ENCODE peak calls at places on chromosomes 6 and 20, in nine cellular contexts. One of them, this sample, is unnamed.
A peak's percentile ranks its signal among the peaks of the same experiment; 100 is the strongest.

GRCh38 chr6:1377526-1378223 is 11.7 kb upstream of the FOXF2 start:
- DNase-seq in iPS-NIHi11: no peak
- DNase-seq in cerebellar cortex: no peak
- DNase-seq in progenitor cell of endocrine pancreas: no peak
- DNase-seq in IMR-90: no peak
- DNase-seq in AG20443: no peak
- DNase-seq in foreskin melanocyte: no peak
- DNase-seq in GM12865: no peak
- DNase-seq in stimulated activated CD4-positive, alpha-beta T cell treated with anti-CD3 and anti-CD28 coated beads, Interleukin-1b, Interleukin-23, amount 100 ng/mL, for 24 hours: no peak
- DNase-seq in this sample: no peak

GRCh38 chr20:50295762-50296449 is 105.3 kb downstream of the CEBPB start:
- DNase-seq in iPS-NIHi11: no peak
- DNase-seq in cerebellar cortex: no peak
- DNase-seq in progenitor cell of endocrine pancreas: no peak
- DNase-seq in IMR-90: no peak
- DNase-seq in AG20443: no peak
- DNase-seq in foreskin melanocyte: no peak
- DNase-seq in GM12865: no peak
- DNase-seq in stimulated activated CD4-positive, alpha-beta T cell treated with anti-CD3 and anti-CD28 coated beads, Interleukin-1b, Interleukin-23, amount 100 ng/mL, for 24 hours: no peak
- DNase-seq in this sample: no peak

GRCh38 chr20:32742322-32743236 is 688 bp downstream of the COMMD7 start:
- DNase-seq in iPS-NIHi11: no peak
- DNase-seq in cerebellar cortex: peak; percentile 30
- DNase-seq in progenitor cell of endocrine pancreas: no peak
- DNase-seq in IMR-90: no peak
- DNase-seq in AG20443: no peak
- DNase-seq in foreskin melanocyte: no peak
- DNase-seq in GM12865: no peak
- DNase-seq in stimulated activated CD4-positive, alpha-beta T cell treated with anti-CD3 and anti-CD28 coated beads, Interleukin-1b, Interleukin-23, amount 100 ng/mL, for 24 hours: no peak
- DNase-seq in this sample: no peak

GRCh38 chr6:35086282-35086632 is 54.9 kb downstream of the TCP11 start:
- DNase-seq in iPS-NIHi11: no peak
- DNase-seq in cerebellar cortex: no peak
- DNase-seq in progenitor cell of endocrine pancreas: no peak
- DNase-seq in IMR-90: no peak
- DNase-seq in AG20443: no peak
- DNase-seq in foreskin melanocyte: no peak
- DNase-seq in GM12865: no peak
- DNase-seq in stimulated activated CD4-positive, alpha-beta T cell treated with anti-CD3 and anti-CD28 coated beads, Interleukin-1b, Interleukin-23, amount 100 ng/mL, for 24 hours: no peak
- DNase-seq in this sample: no peak

GRCh38 chr6:156599367-156599766 is 177.8 kb upstream of the ARID1B start:
- DNase-seq in iPS-NIHi11: no peak
- DNase-seq in cerebellar cortex: no peak
- DNase-seq in progenitor cell of endocrine pancreas: no peak
- DNase-seq in IMR-90: no peak
- DNase-seq in AG20443: no peak
- DNase-seq in foreskin melanocyte: no peak
- DNase-seq in GM12865: no peak
- DNase-seq in stimulated activated CD4-positive, alpha-beta T cell treated with anti-CD3 and anti-CD28 coated beads, Interleukin-1b, Interleukin-23, amount 100 ng/mL, for 24 hours: no peak
- DNase-seq in this sample: no peak

GRCh38 chr6:17102258-17102870 is 514 bp downstream of the STMND1 start:
- DNase-seq in iPS-NIHi11: no peak
- DNase-seq in cerebellar cortex: no peak
- DNase-seq in progenitor cell of endocrine pancreas: no peak
- DNase-seq in IMR-90: no peak
- DNase-seq in AG20443: no peak
- DNase-seq in foreskin melanocyte: no peak
- DNase-seq in GM12865: no peak
- DNase-seq in stimulated activated CD4-positive, alpha-beta T cell treated with anti-CD3 and anti-CD28 coated beads, Interleukin-1b, Interleukin-23, amount 100 ng/mL, for 24 hours: no peak
- DNase-seq in this sample: no peak

GRCh38 chr6:27797960-27798359 is 114.2 kb downstream of the OR2B2 start:
- DNase-seq in iPS-NIHi11: no peak
- DNase-seq in cerebellar cortex: no peak
- DNase-seq in progenitor cell of endocrine pancreas: no peak
- DNase-seq in IMR-90: no peak
- DNase-seq in AG20443: no peak
- DNase-seq in foreskin melanocyte: no peak
- DNase-seq in GM12865: no peak
- DNase-seq in stimulated activated CD4-positive, alpha-beta T cell treated with anti-CD3 and anti-CD28 coated beads, Interleukin-1b, Interleukin-23, amount 100 ng/mL, for 24 hours: no peak
- DNase-seq in this sample: no peak

GRCh38 chr6:12546659-12546987 is 169.9 kb upstream of the PHACTR1 start:
- DNase-seq in iPS-NIHi11: no peak
- DNase-seq in cerebellar cortex: no peak
- DNase-seq in progenitor cell of endocrine pancreas: no peak
- DNase-seq in IMR-90: no peak
- DNase-seq in AG20443: no peak
- DNase-seq in foreskin melanocyte: no peak
- DNase-seq in GM12865: no peak
- DNase-seq in stimulated activated CD4-positive, alpha-beta T cell treated with anti-CD3 and anti-CD28 coated beads, Interleukin-1b, Interleukin-23, amount 100 ng/mL, for 24 hours: no peak
- DNase-seq in this sample: no peak

GRCh38 chr20:40563296-40563950 is 125.6 kb downstream of the MAFB start:
- DNase-seq in iPS-NIHi11: peak; percentile 28
- DNase-seq in cerebellar cortex: no peak
- DNase-seq in progenitor cell of endocrine pancreas: no peak
- DNase-seq in IMR-90: no peak
- DNase-seq in AG20443: peak; percentile 42
- DNase-seq in foreskin melanocyte: peak; percentile 41
- DNase-seq in GM12865: no peak
- DNase-seq in stimulated activated CD4-positive, alpha-beta T cell treated with anti-CD3 and anti-CD28 coated beads, Interleukin-1b, Interleukin-23, amount 100 ng/mL, for 24 hours: no peak
- DNase-seq in this sample: peak; percentile 66

GRCh38 chr6:159654483-159655098 is 38.5 kb downstream of the SOD2 start:
- DNase-seq in iPS-NIHi11: peak; percentile 33
- DNase-seq in cerebellar cortex: peak; percentile 71
- DNase-seq in progenitor cell of endocrine pancreas: no peak
- DNase-seq in IMR-90: peak; percentile 67
- DNase-seq in AG20443: peak; percentile 38
- DNase-seq in foreskin melanocyte: peak; percentile 40
- DNase-seq in GM12865: peak; percentile 59
- DNase-seq in stimulated activated CD4-positive, alpha-beta T cell treated with anti-CD3 and anti-CD28 coated beads, Interleukin-1b, Interleukin-23, amount 100 ng/mL, for 24 hours: no peak
- DNase-seq in this sample: peak; percentile 34

GRCh38 chr6:1481326-1481725 is 92.0 kb downstream of the FOXF2 start:
- DNase-seq in iPS-NIHi11: no peak
- DNase-seq in cerebellar cortex: no peak
- DNase-seq in progenitor cell of endocrine pancreas: no peak
- DNase-seq in IMR-90: peak; percentile 84
- DNase-seq in AG20443: peak; percentile 90
- DNase-seq in foreskin melanocyte: peak; percentile 95
- DNase-seq in GM12865: no peak
- DNase-seq in stimulated activated CD4-positive, alpha-beta T cell treated with anti-CD3 and anti-CD28 coated beads, Interleukin-1b, Interleukin-23, amount 100 ng/mL, for 24 hours: no peak
- DNase-seq in this sample: peak; percentile 79

GRCh38 chr6:20696676-20697075 is 162.4 kb downstream of the CDKAL1 start:
- DNase-seq in iPS-NIHi11: no peak
- DNase-seq in cerebellar cortex: no peak
- DNase-seq in progenitor cell of endocrine pancreas: no peak
- DNase-seq in IMR-90: peak; percentile 91
- DNase-seq in AG20443: peak; percentile 52
- DNase-seq in foreskin melanocyte: no peak
- DNase-seq in GM12865: no peak
- DNase-seq in stimulated activated CD4-positive, alpha-beta T cell treated with anti-CD3 and anti-CD28 coated beads, Interleukin-1b, Interleukin-23, amount 100 ng/mL, for 24 hours: no peak
- DNase-seq in this sample: peak; percentile 48

GRCh38 chr6:170226647-170227046 is 64.2 kb downstream of the DLL1 start:
- DNase-seq in iPS-NIHi11: no peak
- DNase-seq in cerebellar cortex: no peak
- DNase-seq in progenitor cell of endocrine pancreas: no peak
- DNase-seq in IMR-90: no peak
- DNase-seq in AG20443: no peak
- DNase-seq in foreskin melanocyte: no peak
- DNase-seq in GM12865: no peak
- DNase-seq in stimulated activated CD4-positive, alpha-beta T cell treated with anti-CD3 and anti-CD28 coated beads, Interleukin-1b, Interleukin-23, amount 100 ng/mL, for 24 hours: no peak
- DNase-seq in this sample: no peak

GRCh38 chr6:167211870-167212715 is 54.3 kb upstream of the GPR31 start:
- DNase-seq in iPS-NIHi11: no peak
- DNase-seq in cerebellar cortex: no peak
- DNase-seq in progenitor cell of endocrine pancreas: no peak
- DNase-seq in IMR-90: no peak
- DNase-seq in AG20443: no peak
- DNase-seq in foreskin melanocyte: no peak
- DNase-seq in GM12865: no peak
- DNase-seq in stimulated activated CD4-positive, alpha-beta T cell treated with anti-CD3 and anti-CD28 coated beads, Interleukin-1b, Interleukin-23, amount 100 ng/mL, for 24 hours: no peak
- DNase-seq in this sample: no peak

GRCh38 chr6:135382182-135382628 is 115.3 kb downstream of the AHI1 start:
- DNase-seq in iPS-NIHi11: no peak
- DNase-seq in cerebellar cortex: no peak
- DNase-seq in progenitor cell of endocrine pancreas: no peak
- DNase-seq in IMR-90: no peak
- DNase-seq in AG20443: no peak
- DNase-seq in foreskin melanocyte: no peak
- DNase-seq in GM12865: peak; percentile 57
- DNase-seq in stimulated activated CD4-positive, alpha-beta T cell treated with anti-CD3 and anti-CD28 coated beads, Interleukin-1b, Interleukin-23, amount 100 ng/mL, for 24 hours: no peak
- DNase-seq in this sample: peak; percentile 11

GRCh38 chr6:136014454-136015421 is 163.2 kb downstream of the PDE7B start:
- DNase-seq in iPS-NIHi11: no peak
- DNase-seq in cerebellar cortex: no peak
- DNase-seq in progenitor cell of endocrine pancreas: no peak
- DNase-seq in IMR-90: peak; percentile 100
- DNase-seq in AG20443: peak; percentile 84
- DNase-seq in foreskin melanocyte: peak; percentile 16
- DNase-seq in GM12865: no peak
- DNase-seq in stimulated activated CD4-positive, alpha-beta T cell treated with anti-CD3 and anti-CD28 coated beads, Interleukin-1b, Interleukin-23, amount 100 ng/mL, for 24 hours: no peak
- DNase-seq in this sample: peak; percentile 100

GRCh38 chr20:19838495-19838894 is 80.4 kb downstream of the RIN2 start:
- DNase-seq in iPS-NIHi11: no peak
- DNase-seq in cerebellar cortex: no peak
- DNase-seq in progenitor cell of endocrine pancreas: no peak
- DNase-seq in IMR-90: no peak
- DNase-seq in AG20443: no peak
- DNase-seq in foreskin melanocyte: no peak
- DNase-seq in GM12865: no peak
- DNase-seq in stimulated activated CD4-positive, alpha-beta T cell treated with anti-CD3 and anti-CD28 coated beads, Interleukin-1b, Interleukin-23, amount 100 ng/mL, for 24 hours: no peak
- DNase-seq in this sample: no peak

GRCh38 chr6:149218915-149219314 is 98.6 kb upstream of the TAB2 start:
- DNase-seq in iPS-NIHi11: no peak
- DNase-seq in cerebellar cortex: no peak
- DNase-seq in progenitor cell of endocrine pancreas: no peak
- DNase-seq in IMR-90: no peak
- DNase-seq in AG20443: no peak
- DNase-seq in foreskin melanocyte: no peak
- DNase-seq in GM12865: no peak
- DNase-seq in stimulated activated CD4-positive, alpha-beta T cell treated with anti-CD3 and anti-CD28 coated beads, Interleukin-1b, Interleukin-23, amount 100 ng/mL, for 24 hours: no peak
- DNase-seq in this sample: no peak

GRCh38 chr20:3653921-3654320 is 9.3 kb downstream of the GFRA4 start:
- DNase-seq in iPS-NIHi11: no peak
- DNase-seq in cerebellar cortex: no peak
- DNase-seq in progenitor cell of endocrine pancreas: no peak
- DNase-seq in IMR-90: no peak
- DNase-seq in AG20443: no peak
- DNase-seq in foreskin melanocyte: no peak
- DNase-seq in GM12865: no peak
- DNase-seq in stimulated activated CD4-positive, alpha-beta T cell treated with anti-CD3 and anti-CD28 coated beads, Interleukin-1b, Interleukin-23, amount 100 ng/mL, for 24 hours: no peak
- DNase-seq in this sample: no peak